ENCODE peak calls at places on chromosome 22, in seven cellular contexts. One of them, this sample, is unnamed.

GRCh38 chr22:24989541-24989951 is 37.0 kb downstream of the KIAA1671 start:
- DNase-seq in HT-29: no peak
- DNase-seq in NCI-H2081: no peak
- DNase-seq in SHP77: no peak
- DNase-seq in astrocyte of the cerebellum: no peak
- DNase-seq in GM12891: no peak
- DNase-seq in RWPE1: no peak
- DNase-seq in this sample: no peak

GRCh38 chr22:29702931-29703594 is 16.7 kb upstream of the CABP7 start:
- DNase-seq in RWPE1: no peak
- DNase-seq in NCI-H2081: peak; percentile 81
- DNase-seq in GM12891: no peak
- DNase-seq in astrocyte of the cerebellum: no peak
- DNase-seq in HT-29: no peak
- DNase-seq in SHP77: no peak
- DNase-seq in this sample: no peak

GRCh38 chr22:30381250-30381649 is 6.0 kb downstream of the RNF215 start:
- DNase-seq in astrocyte of the cerebellum: no peak
- DNase-seq in GM12891: no peak
- DNase-seq in SHP77: no peak
- DNase-seq in HT-29: no peak
- DNase-seq in NCI-H2081: no peak
- DNase-seq in RWPE1: no peak
- DNase-seq in this sample: no peak

GRCh38 chr22:45475063-45475747 is 27.5 kb upstream of the FBLN1 start:
- DNase-seq in astrocyte of the cerebellum: no peak
- DNase-seq in HT-29: no peak
- DNase-seq in GM12891: no peak
- DNase-seq in NCI-H2081: no peak
- DNase-seq in SHP77: no peak
- DNase-seq in RWPE1: no peak
- DNase-seq in this sample: no peak

GRCh38 chr22:34976474-34976873 is 89.5 kb upstream of the ISX start:
- DNase-seq in HT-29: no peak
- DNase-seq in NCI-H2081: no peak
- DNase-seq in RWPE1: no peak
- DNase-seq in GM12891: no peak
- DNase-seq in SHP77: no peak
- DNase-seq in astrocyte of the cerebellum: no peak
- DNase-seq in this sample: no peak

GRCh38 chr22:25852223-25852622 is 110.2 kb downstream of the MYO18B start:
- DNase-seq in NCI-H2081: no peak
- DNase-seq in GM12891: no peak
- DNase-seq in RWPE1: no peak
- DNase-seq in SHP77: no peak
- DNase-seq in HT-29: no peak
- DNase-seq in astrocyte of the cerebellum: no peak
- DNase-seq in this sample: no peak

GRCh38 chr22:18110194-18110943 is at the start of gene TUBA8:
- DNase-seq in astrocyte of the cerebellum: no peak
- DNase-seq in SHP77: peak; percentile 47
- DNase-seq in RWPE1: peak; percentile 19
- DNase-seq in HT-29: peak; percentile 12
- DNase-seq in NCI-H2081: peak; percentile 84
- DNase-seq in GM12891: peak; percentile 39
- DNase-seq in this sample: peak; percentile 26

GRCh38 chr22:37248251-37248650 is 4.2 kb upstream of the RAC2 start:
- DNase-seq in SHP77: no peak
- DNase-seq in astrocyte of the cerebellum: no peak
- DNase-seq in NCI-H2081: no peak
- DNase-seq in HT-29: no peak
- DNase-seq in GM12891: no peak
- DNase-seq in RWPE1: no peak
- DNase-seq in this sample: no peak

This sample was measured in NCI-H510A.